ENCODE peak calls at places on chromosomes 6 and 20, in ten cellular contexts. E is effector memory CD8-positive, alpha-beta T cell; Y is pancreas; H is stimulated activated CD4-positive, alpha-beta T cell treated with anti-CD3 and anti-CD28 coated beads, Interleukin-15, amount 100 ng/mL, for 1 hour; G is NCI-H460; R is stimulated activated effector memory CD8-positive, alpha-beta T cell treated with anti-CD3 and anti-CD28 coated beads, Interleukin-12 subunit alpha, Interleukin-12 subunit beta, amount 100 ng/mL, for 72 hours; W is DMS153; S is tibial nerve; J is glutamatergic neuron; F is activated CD4-positive, CD25-positive, alpha-beta regulatory T cell treated with anti-CD3 and anti-CD28 coated beads, Interleukin-2, amount 50 U/mL, for 16 hours. N is an unnamed sample.

GRCh38 chr6:155301867-155302266 is 12.4 kb downstream of the TFB1M start:
- DNase-seq in E (no peak), Y (no peak), H (no peak), G (no peak), R (no peak), W (no peak), S (no peak), J (no peak), F (no peak), N (no peak)

GRCh38 chr6:43141644-43142043 is 29.4 kb upstream of the SRF start:
- DNase-seq in E (no peak), Y (no peak), H (no peak), G (no peak), R (no peak), W (no peak), S (no peak), J (no peak), F (no peak), N (no peak)

GRCh38 chr20:17530716-17531536 is at the start of gene BFSP1:
- DNase-seq in E (peak), Y (peak), H (peak), G (peak), R (peak), W (peak), S (no peak), J (peak), F (no peak), N (no peak)

GRCh38 chr20:56429496-56429895 is 17.4 kb downstream of the CASS4 start:
- DNase-seq in E (no peak), Y (no peak), H (peak), G (no peak), R (no peak), W (no peak), S (no peak), J (no peak), F (no peak), N (no peak)

GRCh38 chr20:47178851-47179250 is 177.6 kb downstream of the ZMYND8 start:
- DNase-seq in E (no peak), Y (no peak), H (no peak), G (no peak), R (no peak), W (no peak), S (no peak), J (no peak), F (no peak), N (no peak)

GRCh38 chr20:39107741-39108140 is 145.6 kb downstream of the DHX35 start:
- DNase-seq in E (no peak), Y (no peak), H (no peak), G (no peak), R (no peak), W (no peak), S (no peak), J (no peak), F (no peak), N (no peak)

GRCh38 chr20:50727792-50728485 is 3.4 kb upstream of the PARD6B start:
- DNase-seq in E (no peak), Y (no peak), H (no peak), G (no peak), R (no peak), W (no peak), S (no peak), J (no peak), F (no peak), N (no peak)

GRCh38 chr6:116180375-116180774 is 54.4 kb upstream of the COL10A1 start:
- DNase-seq in E (no peak), Y (no peak), H (no peak), G (no peak), R (no peak), W (no peak), S (no peak), J (no peak), F (no peak), N (no peak)

GRCh38 chr6:11460001-11460668 is 77.4 kb upstream of the TMEM170B start:
- DNase-seq in E (no peak), Y (no peak), H (no peak), G (no peak), R (no peak), W (no peak), S (no peak), J (no peak), F (no peak), N (no peak)

GRCh38 chr6:90290991-90291390 is 5.7 kb downstream of the BACH2 start:
- DNase-seq in E (no peak), Y (no peak), H (no peak), G (no peak), R (no peak), W (no peak), S (no peak), J (no peak), F (no peak), N (no peak)

GRCh38 chr20:62752671-62753501 is 43.4 kb upstream of the MRGBP start:
- DNase-seq in E (no peak), Y (no peak), H (no peak), G (no peak), R (no peak), W (no peak), S (no peak), J (peak), F (no peak), N (no peak)

GRCh38 chr20:4470375-4470774 is 251.3 kb upstream of the PRND start:
- DNase-seq in E (no peak), Y (no peak), H (no peak), G (no peak), R (peak), W (no peak), S (no peak), J (no peak), F (no peak), N (no peak)

GRCh38 chr6:95548188-95548837 is 29.0 kb upstream of the MANEA start:
- DNase-seq in E (no peak), Y (no peak), H (no peak), G (no peak), R (no peak), W (no peak), S (no peak), J (peak), F (no peak), N (no peak)

GRCh38 chr6:116779569-116780164 is 14.1 kb upstream of the FAM162B start:
- DNase-seq in E (no peak), Y (no peak), H (no peak), G (peak), R (no peak), W (peak), S (no peak), J (no peak), F (no peak), N (no peak)

GRCh38 chr20:2799688-2800589 is 488 bp downstream of the CPXM1 start:
- DNase-seq in E (no peak), Y (no peak), H (no peak), G (no peak), R (no peak), W (no peak), S (no peak), J (peak), F (no peak), N (no peak)

GRCh38 chr6:130516604-130517003 is 150.8 kb downstream of the TMEM200A start:
- DNase-seq in E (no peak), Y (no peak), H (no peak), G (no peak), R (no peak), W (no peak), S (no peak), J (no peak), F (no peak), N (no peak)

GRCh38 chr6:4776493-4776966 is 326 bp downstream of the CDYL start:
- DNase-seq in E (no peak), Y (no peak), H (peak), G (no peak), R (no peak), W (no peak), S (no peak), J (peak), F (peak), N (no peak)

GRCh38 chr6:143394351-143394750 is 56.1 kb downstream of the ADAT2 start:
- DNase-seq in E (no peak), Y (no peak), H (no peak), G (no peak), R (no peak), W (no peak), S (no peak), J (no peak), F (no peak), N (no peak)